ENCODE peak calls at places on chromosomes 4 and X, in seven cellular contexts. Y is prostate gland, M is A673, H is tibial artery, T is endothelial cell of umbilical vein, A is lung, P is GM06990. X is an unnamed sample.

GRCh38 chrX:117508021-117508420 is 608.6 kb downstream of the KLHL13 start:
- DNase-seq in Y (no peak), M (no peak), H (no peak), T (no peak), A (no peak), P (no peak), X (no peak)

GRCh38 chr4:150501019-150501727 is 80.8 kb upstream of the MAB21L2 start:
- DNase-seq in Y (no peak), M (no peak), H (no peak), T (no peak), A (no peak), P (no peak), X (no peak)

GRCh38 chr4:17613761-17614415 is 553 bp upstream of the MED28 start:
- DNase-seq in Y (no peak), M (peak), H (no peak), T (no peak), A (peak), P (peak), X (no peak)

GRCh38 chr4:8608714-8609391 is 16.3 kb downstream of the CPZ start:
- DNase-seq in Y (no peak), M (no peak), H (no peak), T (no peak), A (no peak), P (no peak), X (no peak)

GRCh38 chr4:3699261-3699660 is 66.9 kb upstream of the ADRA2C start:
- DNase-seq in Y (no peak), M (no peak), H (no peak), T (no peak), A (no peak), P (no peak), X (no peak)

GRCh38 chrX:153905481-153906095 is 1.1 kb downstream of the AVPR2 start:
- DNase-seq in Y (no peak), M (no peak), H (no peak), T (no peak), A (no peak), P (no peak), X (no peak)

GRCh38 chrX:119406739-119407138 is 7.6 kb downstream of the SLC25A43 start:
- DNase-seq in Y (no peak), M (no peak), H (no peak), T (no peak), A (no peak), P (no peak), X (no peak)

GRCh38 chr4:4693258-4693657 is 151.4 kb upstream of the STX18 start:
- DNase-seq in Y (no peak), M (no peak), H (no peak), T (no peak), A (no peak), P (peak), X (no peak)

GRCh38 chr4:76377481-76377901 is 43.5 kb downstream of the CCDC158 start:
- DNase-seq in Y (no peak), M (no peak), H (no peak), T (no peak), A (no peak), P (no peak), X (peak)

GRCh38 chr4:183422962-183423653 is 21.3 kb upstream of the CDKN2AIP start:
- DNase-seq in Y (no peak), M (peak), H (no peak), T (no peak), A (no peak), P (no peak), X (no peak)

GRCh38 chrX:15931362-15931761 is 76.7 kb upstream of the AP1S2 start:
- DNase-seq in Y (no peak), M (no peak), H (no peak), T (no peak), A (no peak), P (no peak), X (no peak)

GRCh38 chrX:15926622-15927021 is 72.0 kb upstream of the AP1S2 start:
- DNase-seq in Y (no peak), M (no peak), H (no peak), T (no peak), A (no peak), P (no peak), X (no peak)

GRCh38 chrX:15929231-15929630 is 74.6 kb upstream of the AP1S2 start:
- DNase-seq in Y (no peak), M (no peak), H (no peak), T (no peak), A (no peak), P (no peak), X (peak)

DNA sequence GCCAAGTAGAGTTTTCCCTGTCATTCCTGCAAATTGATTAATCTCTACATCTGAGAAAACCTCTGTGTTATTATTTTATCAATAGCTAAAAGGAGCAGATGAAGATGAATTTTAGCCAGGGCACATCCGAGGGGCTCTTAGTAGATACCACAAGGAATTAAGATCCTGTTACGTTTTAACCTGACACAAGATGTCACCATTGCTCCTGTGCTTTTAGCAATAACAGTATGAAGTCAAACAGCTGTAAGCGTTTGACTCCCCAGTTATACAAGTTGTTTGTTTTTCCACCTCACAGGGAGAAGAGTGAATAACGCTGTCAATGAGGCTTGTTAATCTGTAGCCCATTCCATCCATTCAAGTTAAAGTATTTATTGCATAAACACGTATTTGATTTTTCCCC is 76.0 kb upstream of the AP1S2 start:
- DNase-seq in Y (no peak), M (peak), H (no peak), T (peak), A (no peak), P (peak), X (no peak)
- TF ChIP-seq CTCF in Y (no peak), M (peak), H (no peak), T (peak), A (no peak), P (peak), X (no peak)

GRCh38 chr4:66273110-66273509 is 602.8 kb upstream of the EPHA5 start:
- DNase-seq in Y (no peak), M (no peak), H (no peak), T (no peak), A (no peak), P (no peak), X (no peak)

GRCh38 chr4:66279084-66279483 is 608.8 kb upstream of the EPHA5 start:
- DNase-seq in Y (no peak), M (no peak), H (no peak), T (no peak), A (no peak), P (no peak), X (no peak)

GRCh38 chr4:66275381-66276060 is 605.2 kb upstream of the EPHA5 start:
- DNase-seq in Y (no peak), M (no peak), H (no peak), T (no peak), A (no peak), P (no peak), X (no peak)
- TF ChIP-seq CTCF in Y (no peak), M (no peak), H (no peak), T (no peak), A (no peak), P (no peak), X (no peak)

GRCh38 chr4:71785957-71786356 is 2.1 kb upstream of the GC start:
- DNase-seq in Y (no peak), M (no peak), H (no peak), T (no peak), A (no peak), P (no peak), X (no peak)

GRCh38 chr4:71784569-71785197 is 804 bp upstream of the GC start:
- DNase-seq in Y (no peak), M (no peak), H (no peak), T (no peak), A (no peak), P (no peak), X (no peak)

GRCh38 chr4:71783972-71784371 is at the start of gene GC:
- DNase-seq in Y (no peak), M (no peak), H (no peak), T (no peak), A (no peak), P (no peak), X (no peak)
- TF ChIP-seq CTCF in Y (no peak), M (no peak), H (no peak), T (no peak), A (no peak), P (no peak), X (peak)

DNA sequence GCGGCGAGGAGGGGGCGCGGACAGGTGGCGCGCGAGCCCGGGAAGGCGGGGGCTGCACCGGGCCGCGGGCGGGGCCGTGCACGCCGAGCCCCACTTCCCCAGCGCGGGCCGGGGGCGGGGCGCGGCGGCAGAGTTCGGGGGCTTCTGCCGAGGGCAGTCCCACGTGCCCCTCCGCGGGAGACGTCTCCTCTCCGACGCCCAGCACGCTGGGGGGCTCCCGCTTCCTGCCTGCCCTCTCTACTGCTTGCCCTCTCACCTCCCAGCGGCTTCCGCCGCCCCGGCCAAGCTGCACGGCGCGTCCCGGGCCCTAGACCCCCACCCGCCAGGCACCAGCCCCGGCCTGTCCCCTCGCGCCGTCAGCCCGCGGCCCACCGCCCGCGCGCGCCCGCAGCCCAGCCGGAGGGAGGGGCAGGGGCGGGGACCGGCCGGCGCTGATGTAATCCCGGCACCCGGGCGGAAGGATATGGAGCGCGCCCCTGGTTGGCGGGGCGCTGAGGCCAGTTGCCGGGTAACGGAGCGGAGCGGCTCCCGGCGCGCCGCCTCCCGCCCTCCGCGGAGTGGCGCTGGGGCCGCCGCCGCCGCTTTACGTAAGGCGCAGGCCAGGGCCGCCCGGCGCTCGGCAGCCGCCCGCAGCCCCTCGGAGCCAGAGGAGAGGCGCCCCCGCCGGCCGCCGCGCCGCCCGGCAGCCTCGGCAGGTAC is at the start of gene KIAA0232:
- DNase-seq in Y (peak), M (peak), H (peak), T (peak), A (peak), P (peak), X (peak)
- TF ChIP-seq CTCF in Y (no peak), M (no peak), H (no peak), T (no peak), A (no peak), P (no peak), X (no peak)

DNA sequence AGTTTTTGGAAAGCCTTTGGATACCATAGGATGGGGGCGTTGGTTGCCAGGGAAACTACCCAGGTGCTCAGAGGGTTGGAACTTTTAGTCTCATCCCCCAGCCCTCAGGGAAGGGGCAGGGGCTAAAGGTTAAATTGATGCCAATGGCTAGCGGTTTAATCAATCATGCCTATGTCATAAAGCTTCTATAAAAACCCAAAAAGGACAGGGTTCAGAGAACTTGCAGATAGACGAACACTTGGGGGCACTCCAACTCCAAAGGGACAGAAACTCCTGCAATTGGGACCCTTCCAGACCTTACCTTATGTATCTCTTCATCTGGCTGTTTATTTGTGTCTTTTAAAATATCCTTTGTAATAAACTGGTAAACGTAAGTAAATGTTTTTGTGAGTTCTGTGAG is 30.0 kb upstream of the GPR173 start:
- DNase-seq in Y (no peak), M (peak), H (no peak), T (no peak), A (no peak), P (no peak), X (no peak)
- TF ChIP-seq CTCF in Y (no peak), M (peak), H (no peak), T (no peak), A (no peak), P (no peak), X (no peak)

DNA sequence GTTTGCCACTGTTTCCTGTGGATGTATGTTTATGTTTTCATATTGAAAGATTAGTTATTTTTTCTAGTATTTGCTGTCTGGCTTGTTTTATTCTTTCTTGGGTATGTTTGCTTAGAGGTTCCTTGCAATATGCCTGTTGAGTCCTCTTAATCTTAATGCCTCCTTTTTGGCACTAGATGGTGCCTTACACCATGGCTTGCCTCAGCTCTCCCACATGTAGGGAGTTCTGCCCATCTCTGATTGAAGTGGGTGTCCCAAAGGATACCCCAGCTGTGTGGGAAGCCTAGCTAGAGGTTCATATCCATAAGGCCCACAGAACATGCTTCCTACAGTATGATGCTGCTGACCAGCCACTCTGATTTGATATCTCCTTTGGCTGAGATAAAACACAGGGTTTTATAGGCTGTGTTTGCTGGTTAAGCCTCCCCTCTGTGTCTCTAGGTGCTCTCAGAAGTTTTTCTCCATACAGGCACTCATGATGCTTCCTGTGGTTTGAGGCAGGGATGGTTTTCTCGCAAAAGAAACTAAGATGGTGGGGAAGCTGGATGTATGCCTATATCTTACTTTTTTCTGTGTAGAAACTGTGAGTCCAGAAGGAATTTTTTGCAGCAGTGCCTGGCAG is 162.4 kb downstream of the ASB9 start:
- DNase-seq in Y (no peak), M (peak), H (no peak), T (no peak), A (no peak), P (no peak), X (no peak)
- TF ChIP-seq CTCF in Y (no peak), M (peak), H (no peak), T (no peak), A (no peak), P (peak), X (no peak)

DNA sequence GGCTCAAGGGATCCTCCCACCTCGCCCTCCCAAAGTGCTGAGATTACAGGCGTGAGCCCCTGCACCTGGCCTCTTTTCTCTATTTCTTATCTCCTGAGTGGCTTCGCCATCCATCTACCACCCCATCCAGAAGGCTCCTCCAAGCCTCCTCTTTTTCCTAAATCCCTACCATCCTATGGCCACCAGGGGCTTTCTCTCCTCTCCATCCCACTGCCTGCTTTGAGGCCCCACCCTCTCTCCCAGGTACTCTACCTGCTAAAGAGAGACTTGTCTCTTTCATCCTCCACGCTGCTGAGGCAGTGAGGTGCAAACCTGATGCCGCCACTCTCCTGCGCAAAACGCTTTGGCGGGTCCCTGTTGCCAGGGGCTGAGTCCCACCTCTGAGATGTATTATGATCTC is 7.0 kb downstream of the RS1 start:
- DNase-seq in Y (no peak), M (no peak), H (no peak), T (no peak), A (no peak), P (no peak), X (peak)
- TF ChIP-seq CTCF in Y (no peak), M (peak), H (no peak), T (no peak), A (no peak), P (no peak), X (peak)

GRCh38 chrX:78375894-78376293 is 48.5 kb upstream of the CYSLTR1 start:
- DNase-seq in Y (no peak), M (peak), H (no peak), T (no peak), A (no peak), P (peak), X (no peak)
- TF ChIP-seq CTCF in Y (no peak), M (peak), H (no peak), T (no peak), A (no peak), P (peak), X (no peak)

X was measured in Caco-2.